ENCODE peak calls at places on chromosome 2, in eight cellular contexts. R, Z, J, Y, X, F, U and M are unnamed samples.
A peak's percentile ranks its signal among the peaks of the same experiment; 100 is the strongest.

GRCh38 chr2:101030866-101031554 is 28.9 kb downstream of the RPL31 start:
- DNase-seq in R (no peak), Z (no peak), J (no peak), Y (no peak), X (no peak), F (no peak), U (no peak), M (no peak)

GRCh38 chr2:19838616-19839015 is 63.2 kb downstream of the TTC32 start:
- DNase-seq in R (peak; percentile 55), Z (no peak), J (no peak), Y (no peak), X (no peak), F (peak; percentile 39), U (no peak), M (no peak)

GRCh38 chr2:127080941-127081769 is 25.8 kb downstream of the BIN1 start:
- DNase-seq in R (peak; percentile 36), Z (peak; percentile 94), J (no peak), Y (peak; percentile 66), X (no peak), F (no peak), U (no peak), M (no peak)

GRCh38 chr2:120890566-120891360 is 155.1 kb downstream of the GLI2 start:
- DNase-seq in R (no peak), Z (no peak), J (peak; percentile 43), Y (peak; percentile 14), X (no peak), F (no peak), U (no peak), M (no peak)

GRCh38 chr2:169363570-169364150 is 1.3 kb upstream of the LRP2 start:
- DNase-seq in R (no peak), Z (no peak), J (peak; percentile 78), Y (peak; percentile 77), X (no peak), F (no peak), U (no peak), M (peak; percentile 31)

GRCh38 chr2:57617327-57617726 is 429.3 kb upstream of the VRK2 start:
- DNase-seq in R (no peak), Z (no peak), J (no peak), Y (no peak), X (no peak), F (no peak), U (no peak), M (no peak)

GRCh38 chr2:100427627-100428258 is 10.3 kb upstream of the CHST10 start:
- DNase-seq in R (peak; percentile 25), Z (peak; percentile 71), J (no peak), Y (peak; percentile 71), X (peak; percentile 24), F (peak; percentile 38), U (no peak), M (peak; percentile 40)

GRCh38 chr2:101188683-101189405 is 37.7 kb upstream of the TBC1D8 start:
- DNase-seq in R (peak; percentile 26), Z (peak; percentile 51), J (no peak), Y (no peak), X (peak; percentile 70), F (peak; percentile 44), U (no peak), M (peak; percentile 78)

GRCh38 chr2:240836781-240837467 is 16.9 kb upstream of the KIF1A start:
- DNase-seq in R (peak; percentile 78), Z (peak; percentile 51), J (peak; percentile 88), Y (no peak), X (no peak), F (peak; percentile 66), U (no peak), M (peak; percentile 62)

GRCh38 chr2:18063826-18064485 is 185.5 kb downstream of the KCNS3 start:
- DNase-seq in R (peak; percentile 17), Z (no peak), J (no peak), Y (no peak), X (no peak), F (no peak), U (no peak), M (peak; percentile 62)

GRCh38 chr2:134189009-134189717 is 64.7 kb upstream of the MGAT5 start:
- DNase-seq in R (peak; percentile 51), Z (peak; percentile 33), J (no peak), Y (no peak), X (no peak), F (peak; percentile 72), U (peak; percentile 86), M (no peak)

GRCh38 chr2:46548103-46548486 is 68.7 kb downstream of the TMEM247 start:
- DNase-seq in R (no peak), Z (peak; percentile 36), J (no peak), Y (peak; percentile 76), X (no peak), F (no peak), U (no peak), M (no peak)

GRCh38 chr2:233486778-233487552 is 79.6 kb downstream of the USP40 start:
- DNase-seq in R (peak; percentile 97), Z (no peak), J (peak; percentile 73), Y (peak; percentile 48), X (peak; percentile 57), F (peak; percentile 94), U (peak; percentile 94), M (peak; percentile 34)

GRCh38 chr2:159196393-159196925 is 90.0 kb downstream of the WDSUB1 start:
- DNase-seq in R (no peak), Z (no peak), J (no peak), Y (no peak), X (no peak), F (no peak), U (no peak), M (no peak)

GRCh38 chr2:139225961-139226360 is 445.8 kb upstream of the NXPH2 start:
- DNase-seq in R (no peak), Z (no peak), J (no peak), Y (no peak), X (no peak), F (no peak), U (no peak), M (no peak)

GRCh38 chr2:88841224-88841929 is 149.9 kb downstream of the RPIA start:
- DNase-seq in R (no peak), Z (no peak), J (no peak), Y (peak; percentile 55), X (no peak), F (no peak), U (no peak), M (no peak)

GRCh38 chr2:159281002-159281401 is 5.5 kb downstream of the WDSUB1 start:
- DNase-seq in R (no peak), Z (no peak), J (no peak), Y (no peak), X (no peak), F (no peak), U (no peak), M (no peak)

GRCh38 chr2:168712053-168712452 is 90.4 kb upstream of the NOSTRIN start:
- DNase-seq in R (no peak), Z (no peak), J (no peak), Y (no peak), X (no peak), F (no peak), U (no peak), M (no peak)

GRCh38 chr2:239948100-239948881 is 76.9 kb downstream of the NDUFA10 start:
- DNase-seq in R (no peak), Z (peak; percentile 9), J (peak; percentile 44), Y (peak; percentile 23), X (no peak), F (no peak), U (no peak), M (no peak)

GRCh38 chr2:222707689-222708273 is 36.3 kb downstream of the MOGAT1 start:
- DNase-seq in R (peak; percentile 89), Z (no peak), J (no peak), Y (no peak), X (peak; percentile 83), F (peak; percentile 87), U (peak; percentile 44), M (peak; percentile 28)
- H3K27ac ChIP-seq in R (peak overlapping the region; percentile 87), Z (no peak overlapping the region), J (no peak overlapping the region), Y (no peak overlapping the region), X (peak overlapping the region; percentile 47), F (no peak overlapping the region), U (no peak overlapping the region), M (no peak overlapping the region)

DNA sequence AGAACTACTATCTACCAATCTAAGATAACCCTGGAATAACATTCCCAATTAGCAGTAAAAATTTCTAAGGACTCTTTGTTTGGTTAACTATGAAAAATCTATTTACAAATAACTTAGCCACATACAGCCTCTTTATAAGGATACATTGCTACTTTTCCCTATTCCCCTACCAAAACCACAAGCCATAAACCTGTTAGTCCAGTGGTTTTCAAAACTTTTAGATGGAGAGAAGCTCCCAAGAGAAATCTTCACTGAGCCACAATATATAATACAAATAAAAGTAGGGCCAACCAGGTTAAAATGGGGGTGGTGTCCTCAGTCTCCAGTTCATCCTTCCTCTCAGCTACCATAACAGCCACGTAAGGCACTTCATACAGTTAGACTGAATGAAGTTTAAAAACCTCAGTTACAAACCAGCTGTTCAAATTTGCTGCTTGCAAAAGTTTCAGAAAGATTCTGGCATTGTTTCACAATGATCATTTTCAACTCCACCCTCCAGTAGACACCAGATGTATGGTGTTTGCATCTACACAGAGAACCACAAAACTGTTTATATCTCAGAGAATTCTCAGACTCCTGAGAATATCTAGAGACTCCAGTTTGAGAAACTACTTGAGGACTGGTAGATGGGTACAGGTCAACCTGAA is 26.0 kb downstream of the SOS1 start:
- DNase-seq in R (peak; percentile 9), Z (no peak), J (no peak), Y (no peak), X (no peak), F (peak; percentile 87), U (no peak), M (no peak)
- H3K27ac ChIP-seq in R (no peak overlapping the region), Z (no peak overlapping the region), J (no peak overlapping the region), Y (no peak overlapping the region), X (no peak overlapping the region), F (no peak overlapping the region), U (no peak overlapping the region), M (no peak overlapping the region)

GRCh38 chr2:12642855-12643254 is 73.9 kb upstream of the TRIB2 start:
- DNase-seq in R (no peak), Z (no peak), J (no peak), Y (no peak), X (no peak), F (no peak), U (no peak), M (no peak)
- H3K27ac ChIP-seq in R (no peak overlapping the region), Z (no peak overlapping the region), J (no peak overlapping the region), Y (no peak overlapping the region), X (no peak overlapping the region), F (no peak overlapping the region), U (no peak overlapping the region), M (no peak overlapping the region)

GRCh38 chr2:45444991-45445390 is 166.1 kb downstream of the SRBD1 start:
- DNase-seq in R (peak; percentile 37), Z (no peak), J (no peak), Y (no peak), X (no peak), F (no peak), U (no peak), M (peak; percentile 36)
- H3K27ac ChIP-seq in R (no peak overlapping the region), Z (no peak overlapping the region), J (no peak overlapping the region), Y (no peak overlapping the region), X (no peak overlapping the region), F (no peak overlapping the region), U (no peak overlapping the region), M (no peak overlapping the region)

DNA sequence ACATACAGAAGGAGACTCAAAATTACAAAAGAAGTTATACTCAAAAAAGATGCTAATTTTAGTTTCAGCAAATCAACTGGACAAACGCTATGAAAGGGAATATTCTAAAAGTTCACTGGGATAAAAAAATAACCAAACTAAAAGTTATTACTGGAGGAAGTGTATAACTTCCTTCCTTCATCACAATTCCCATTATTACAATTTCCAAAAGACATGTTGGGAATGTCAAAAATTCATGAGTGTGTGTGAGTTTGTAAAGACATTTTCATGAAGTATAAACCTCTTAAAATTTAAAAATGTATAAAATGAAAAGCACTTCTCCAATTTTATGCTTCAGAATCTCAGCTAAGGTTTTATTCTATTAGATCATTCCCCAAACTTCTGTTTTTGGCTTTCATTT is 67.8 kb downstream of the MERTK start:
- DNase-seq in R (no peak), Z (no peak), J (no peak), Y (no peak), X (no peak), F (no peak), U (no peak), M (no peak)
- H3K27ac ChIP-seq in R (no peak overlapping the region), Z (no peak overlapping the region), J (no peak overlapping the region), Y (no peak overlapping the region), X (no peak overlapping the region), F (no peak overlapping the region), U (no peak overlapping the region), M (no peak overlapping the region)